ENCODE peak calls at places on chromosomes 16 and 17, in eight cellular contexts. S is transverse colon, H is ovary, O is ascending aorta, C is breast epithelium, I is AG09309, M is heart right ventricle, E is H9. A is an unnamed sample.

GRCh38 chr17:79732246-79732645 is 1.5 kb downstream of the ENPP7 start:
- DNase-seq in S (no peak), H (no peak), O (no peak), C (no peak), I (no peak), M (no peak), E (no peak), A (no peak)

GRCh38 chr16:84973776-84974523 is 37.4 kb downstream of the ZDHHC7 start:
- DNase-seq in S (no peak), H (no peak), O (no peak), C (no peak), I (no peak), M (no peak), E (no peak), A (no peak)

GRCh38 chr16:21097151-21097550 is 53.5 kb downstream of the DNAH3 start:
- DNase-seq in S (no peak), H (no peak), O (no peak), C (no peak), I (no peak), M (no peak), E (no peak), A (no peak)

GRCh38 chr17:36705651-36706436 is 104.5 kb downstream of the MRM1 start:
- DNase-seq in S (peak; percentile 55), H (no peak), O (no peak), C (no peak), I (no peak), M (peak; percentile 23), E (peak; percentile 80), A (no peak)

GRCh38 chr17:55588858-55589257 is 77.6 kb upstream of the SMIM36 start:
- DNase-seq in S (no peak), H (no peak), O (no peak), C (no peak), I (no peak), M (no peak), E (no peak), A (no peak)

GRCh38 chr16:14490281-14490680 is 139.8 kb downstream of the PARN start:
- DNase-seq in S (no peak), H (no peak), O (no peak), C (no peak), I (no peak), M (no peak), E (no peak), A (no peak)

GRCh38 chr17:47223007-47223406 is 13.9 kb downstream of the MYL4 start:
- DNase-seq in S (no peak), H (no peak), O (no peak), C (no peak), I (no peak), M (no peak), E (no peak), A (no peak)

GRCh38 chr16:10255728-10256127 is 73.5 kb upstream of the GRIN2A start:
- DNase-seq in S (no peak), H (no peak), O (no peak), C (no peak), I (no peak), M (no peak), E (no peak), A (no peak)

GRCh38 chr17:7587831-7588230 is 2.1 kb downstream of the SOX15 start:
- DNase-seq in S (no peak), H (no peak), O (no peak), C (no peak), I (no peak), M (no peak), E (no peak), A (no peak)

GRCh38 chr17:28948873-28949184 is 2.5 kb downstream of the PHF12 start:
- DNase-seq in S (no peak), H (no peak), O (no peak), C (no peak), I (no peak), M (no peak), E (peak; percentile 74), A (no peak)

GRCh38 chr17:77943971-77944370 is 14.5 kb upstream of the TNRC6C start:
- DNase-seq in S (no peak), H (no peak), O (no peak), C (no peak), I (no peak), M (no peak), E (no peak), A (no peak)

GRCh38 chr16:375212-375611 is 4.9 kb upstream of the MRPL28 start:
- DNase-seq in S (no peak), H (no peak), O (no peak), C (no peak), I (no peak), M (no peak), E (no peak), A (no peak)

GRCh38 chr17:1716912-1717695 is 6.9 kb upstream of the TLCD2 start:
- DNase-seq in S (peak; percentile 95), H (peak; percentile 93), O (peak; percentile 98), C (peak; percentile 85), I (peak; percentile 98), M (peak; percentile 77), E (peak; percentile 99), A (peak; percentile 83)

GRCh38 chr16:49557070-49557446 is 183.5 kb downstream of the C16orf78 start:
- DNase-seq in S (no peak), H (no peak), O (no peak), C (no peak), I (no peak), M (no peak), E (peak; percentile 74), A (no peak)

GRCh38 chr16:56451753-56452689 is 667 bp downstream of the OGFOD1 start:
- DNase-seq in S (peak; percentile 26), H (no peak), O (peak; percentile 81), C (no peak), I (no peak), M (no peak), E (peak; percentile 28), A (no peak)

GRCh38 chr17:78774956-78775571 is 7.0 kb downstream of the CYTH1 start:
- DNase-seq in S (peak; percentile 55), H (no peak), O (no peak), C (no peak), I (no peak), M (no peak), E (no peak), A (no peak)

GRCh38 chr16:80997139-80997798 is 9.4 kb downstream of the CMC2 start:
- DNase-seq in S (no peak), H (no peak), O (no peak), C (no peak), I (no peak), M (no peak), E (no peak), A (no peak)

GRCh38 chr16:68417711-68418301 is 30.5 kb downstream of the SMPD3 start:
- DNase-seq in S (peak; percentile 85), H (no peak), O (no peak), C (peak; percentile 77), I (no peak), M (peak; percentile 23), E (no peak), A (no peak)

GRCh38 chr16:87186876-87187533 is 130.2 kb downstream of the C16orf95 start:
- DNase-seq in S (no peak), H (no peak), O (no peak), C (no peak), I (no peak), M (no peak), E (no peak), A (no peak)

GRCh38 chr16:87192418-87193073 is 124.6 kb downstream of the C16orf95 start:
- DNase-seq in S (no peak), H (peak; percentile 25), O (no peak), C (no peak), I (no peak), M (no peak), E (no peak), A (no peak)

GRCh38 chr16:87188104-87188503 is 129.1 kb downstream of the C16orf95 start:
- DNase-seq in S (no peak), H (no peak), O (no peak), C (no peak), I (no peak), M (no peak), E (no peak), A (no peak)

GRCh38 chr16:87189426-87189825 is 127.8 kb downstream of the C16orf95 start:
- DNase-seq in S (no peak), H (no peak), O (no peak), C (no peak), I (no peak), M (no peak), E (no peak), A (no peak)

DNA sequence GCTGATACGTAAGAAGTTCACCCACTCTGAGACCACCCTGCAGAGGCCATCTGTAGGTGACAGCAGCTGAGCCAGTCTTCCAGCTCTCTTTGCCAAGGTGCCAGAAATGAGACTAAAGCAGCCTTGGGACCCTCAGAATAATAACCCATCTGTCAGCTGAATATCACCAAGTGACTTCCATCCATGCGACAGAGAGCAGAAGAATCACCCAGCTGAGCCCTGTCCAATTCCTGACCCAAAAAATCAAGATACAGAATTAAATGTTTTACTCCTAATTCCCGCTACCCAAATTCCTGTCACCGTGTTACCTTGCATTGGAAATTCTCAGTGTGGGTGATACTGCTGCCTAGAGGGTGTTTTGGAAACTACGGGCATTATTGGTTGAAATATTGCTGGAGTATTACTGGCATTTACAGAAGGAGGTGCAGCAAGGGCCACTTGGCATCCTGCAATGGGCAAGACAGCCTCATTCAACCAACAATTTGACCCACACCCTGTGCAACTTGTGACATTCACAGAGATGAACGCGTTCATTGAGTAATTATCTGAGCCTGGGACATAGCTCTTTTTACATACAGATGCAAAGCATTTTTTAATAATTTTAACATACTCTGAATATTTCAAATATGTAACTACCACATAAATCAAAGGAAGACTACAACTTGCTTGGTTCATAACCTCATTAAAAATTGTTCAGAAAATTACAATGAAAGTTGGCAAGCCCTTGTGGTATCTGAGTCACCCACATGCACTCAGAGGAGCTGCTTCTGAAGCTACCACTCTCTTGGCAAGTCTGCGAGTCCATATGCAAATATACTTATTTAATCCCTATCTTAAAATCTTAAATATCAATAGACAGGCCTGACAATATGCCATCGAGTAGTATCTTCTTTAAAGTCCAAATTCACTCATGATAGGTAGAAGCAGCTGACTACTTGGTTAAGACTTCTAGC is 126.6 kb downstream of the C16orf95 start:
- DNase-seq in S (no peak), H (no peak), O (no peak), C (no peak), I (no peak), M (no peak), E (no peak), A (no peak)
- TF ChIP-seq CTCF in S (no peak), H (no peak), O (no peak), C (no peak), I (no peak), M (no peak), E (peak; percentile 60), A (no peak)

GRCh38 chr16:74460542-74460941 is 39.3 kb upstream of the CLEC18B start:
- DNase-seq in S (no peak), H (no peak), O (no peak), C (no peak), I (no peak), M (no peak), E (no peak), A (no peak)
- TF ChIP-seq CTCF in S (no peak), H (no peak), O (no peak), C (no peak), I (no peak), M (no peak), E (no peak), A (no peak)

GRCh38 chr16:1923299-1924034 is 5.3 kb upstream of the HS3ST6 start:
- DNase-seq in S (peak; percentile 66), H (no peak), O (no peak), C (no peak), I (no peak), M (no peak), E (peak; percentile 91), A (no peak)
- TF ChIP-seq CTCF in S (peak; percentile 22), H (no peak), O (no peak), C (no peak), I (peak; percentile 14), M (no peak), E (peak; percentile 76), A (no peak)

GRCh38 chr16:2785101-2785991 is 2.0 kb downstream of the PRSS33 start:
- DNase-seq in S (peak; percentile 33), H (no peak), O (peak; percentile 45), C (peak; percentile 50), I (no peak), M (no peak), E (peak; percentile 45), A (peak; percentile 20)
- TF ChIP-seq CTCF in S (no peak), H (no peak), O (no peak), C (no peak), I (peak; percentile 11), M (no peak), E (peak; percentile 47), A (no peak)